ENCODE peak calls at places on chromosomes 13 and 19, in six cellular contexts. S is fibroblast of mammary gland, Y is astrocyte of the cerebellum, H is HFF-Myc, G is germinal center, W is AG09309. B is an unnamed sample.

GRCh38 chr13:106034201-106034600 is 501.3 kb downstream of the EFNB2 start:
- DNase-seq in Y (peak), G (no peak), W (peak), H (no peak), S (peak), B (no peak)

GRCh38 chr19:56314018-56314583 is 538 bp downstream of the ZSCAN5A start:
- DNase-seq in H (no peak), W (no peak), S (no peak), G (no peak), Y (no peak), B (peak)

GRCh38 chr13:74794582-74794981 is 660.4 kb upstream of the KLF12 start:
- DNase-seq in S (peak), W (no peak), H (no peak), G (no peak), Y (no peak), B (no peak)

GRCh38 chr13:26019881-26020535 is 31.8 kb downstream of the SHISA2 start:
- DNase-seq in G (no peak), S (peak), H (no peak), W (peak), Y (peak), B (no peak)

GRCh38 chr19:47240996-47241918 is 10.3 kb upstream of the BBC3 start:
- DNase-seq in W (no peak), Y (no peak), G (peak), S (peak), H (no peak), B (no peak)

GRCh38 chr13:72774019-72774418 is 7.7 kb downstream of the DIS3 start:
- DNase-seq in W (peak), S (peak), H (no peak), Y (no peak), G (no peak), B (no peak)

GRCh38 chr19:9849786-9850185 is 14.7 kb downstream of the PIN1 start:
- DNase-seq in H (no peak), Y (no peak), G (no peak), W (no peak), S (no peak), B (no peak)

GRCh38 chr13:75736132-75736531 is 100.0 kb downstream of the LMO7 start:
- DNase-seq in S (no peak), H (no peak), W (no peak), G (no peak), Y (no peak), B (no peak)

GRCh38 chr19:44051654-44052402 is at the start of gene ZNF223:
- DNase-seq in H (peak), G (peak), Y (peak), S (peak), W (peak), B (peak)

GRCh38 chr19:6219592-6220290 is 60.0 kb downstream of the MLLT1 start:
- DNase-seq in H (no peak), Y (no peak), S (no peak), G (no peak), W (no peak), B (no peak)

GRCh38 chr19:43726736-43727592 is 11.1 kb downstream of the IRGC start:
- DNase-seq in G (no peak), Y (no peak), W (no peak), H (no peak), S (peak), B (no peak)

GRCh38 chr19:1811472-1811894 is 593 bp downstream of the ATP8B3 start:
- DNase-seq in W (no peak), Y (no peak), S (peak), G (no peak), H (no peak), B (no peak)

GRCh38 chr13:24995225-24995804 is 100.6 kb upstream of the PABPC3 start:
- DNase-seq in W (peak), Y (peak), S (peak), H (peak), G (peak), B (peak)

GRCh38 chr13:36086117-36086516 is 45.1 kb downstream of the DCLK1 start:
- DNase-seq in G (no peak), S (no peak), W (no peak), H (no peak), Y (no peak), B (no peak)

GRCh38 chr13:43785166-43785680 is 1.5 kb downstream of the ENOX1 start:
- DNase-seq in H (no peak), Y (no peak), G (no peak), S (no peak), W (no peak), B (no peak)

GRCh38 chr13:73722120-73722519 is 412.1 kb downstream of the KLF12 start:
- DNase-seq in W (peak), H (no peak), S (peak), G (no peak), Y (peak), B (no peak)

GRCh38 chr13:44575741-44576395 is at the start of gene TSC22D1:
- DNase-seq in H (no peak), W (peak), Y (no peak), G (peak), S (peak), B (no peak)

GRCh38 chr19:9075064-9075964 is 11.5 kb upstream of the OR1M1 start:
- DNase-seq in W (peak), Y (peak), G (no peak), S (peak), H (peak), B (peak)

GRCh38 chr19:30932854-30933253 is 416.4 kb downstream of the TSHZ3 start:
- DNase-seq in W (no peak), S (no peak), Y (no peak), H (no peak), G (no peak), B (no peak)

GRCh38 chr19:42253245-42254082 is 1.5 kb downstream of the ERF start:
- DNase-seq in W (no peak), G (peak), S (peak), Y (no peak), H (no peak), B (no peak)

GRCh38 chr19:19549804-19550453 is 11.9 kb downstream of the CILP2 start:
- DNase-seq in S (no peak), H (no peak), Y (no peak), G (no peak), W (no peak), B (no peak)

GRCh38 chr19:55353803-55354697 is 469 bp downstream of the COX6B2 start:
- DNase-seq in S (peak), H (no peak), G (peak), W (no peak), Y (no peak), B (no peak)

GRCh38 chr19:6677924-6678689 is 8.1 kb upstream of the TNFSF14 start:
- DNase-seq in Y (no peak), H (no peak), S (no peak), G (peak), W (no peak), B (no peak)

GRCh38 chr19:3656747-3657394 is 30.3 kb upstream of the CACTIN start:
- DNase-seq in Y (no peak), S (no peak), G (no peak), W (no peak), H (no peak), B (no peak)

GRCh38 chr19:54606230-54606629 is 12.8 kb downstream of the LILRA1 start:
- DNase-seq in H (no peak), Y (no peak), G (peak), S (no peak), W (no peak), B (no peak)